ENCODE peak calls at places on chromosome 22, in six cellular contexts. J is SK-N-SH, M is A549, B is Panc1, N is HCT116, X is GM12878. W is an unnamed sample.
A peak's percentile ranks its signal among the peaks of the same experiment; 100 is the strongest.

GRCh38 chr22:31790240-31790639 is 36.4 kb downstream of the DEPDC5 start:
- DNase-seq in J (no peak), M (no peak), B (no peak), N (no peak), X (no peak), W (no peak)

GRCh38 chr22:49958961-49959781 is 1.4 kb upstream of the PIM3 start:
- DNase-seq in J (no peak), M (no peak), B (no peak), N (no peak), X (no peak), W (peak; percentile 85)

GRCh38 chr22:30089655-30089974 is 9.4 kb downstream of the HORMAD2 start:
- DNase-seq in J (no peak), M (no peak), B (no peak), N (no peak), X (no peak), W (no peak)

GRCh38 chr22:39554170-39554569 is 16.4 kb upstream of the CACNA1I start:
- DNase-seq in J (no peak), M (no peak), B (no peak), N (no peak), X (no peak), W (no peak)

GRCh38 chr22:49232319-49233067 is 595.2 kb downstream of the BRD1 start:
- DNase-seq in J (no peak), M (no peak), B (no peak), N (no peak), X (no peak), W (no peak)

GRCh38 chr22:29330291-29330690 is 14.8 kb upstream of the RASL10A start:
- DNase-seq in J (no peak), M (no peak), B (no peak), N (no peak), X (no peak), W (no peak)

GRCh38 chr22:35921777-35922176 is 106.8 kb downstream of the RBFOX2 start:
- DNase-seq in J (peak; percentile 49), M (peak; percentile 83), B (peak; percentile 77), N (peak; percentile 76), X (peak; percentile 13), W (peak; percentile 75)

GRCh38 chr22:35727436-35727835 is 9.8 kb downstream of the APOL5 start:
- DNase-seq in J (no peak), M (no peak), B (no peak), N (no peak), X (no peak), W (no peak)

GRCh38 chr22:40056163-40056958 is 61.6 kb downstream of the FAM83F start:
- DNase-seq in J (no peak), M (no peak), B (no peak), N (no peak), X (no peak), W (no peak)

GRCh38 chr22:36337365-36338130 is 50.2 kb downstream of the MYH9 start:
- DNase-seq in J (no peak), M (no peak), B (no peak), N (no peak), X (no peak), W (no peak)

GRCh38 chr22:32607086-32607485 is 132.5 kb downstream of the FBXO7 start:
- DNase-seq in J (no peak), M (no peak), B (no peak), N (no peak), X (no peak), W (no peak)

GRCh38 chr22:31836010-31836409 is 82.2 kb downstream of the DEPDC5 start:
- DNase-seq in J (no peak), M (no peak), B (no peak), N (no peak), X (no peak), W (no peak)

GRCh38 chr22:41117127-41117965 is 25.0 kb downstream of the EP300 start:
- DNase-seq in J (no peak), M (no peak), B (no peak), N (no peak), X (no peak), W (no peak)

GRCh38 chr22:29203883-29204282 is 1.8 kb upstream of the EMID1 start:
- DNase-seq in J (no peak), M (no peak), B (no peak), N (no peak), X (no peak), W (no peak)

GRCh38 chr22:44570476-44571445 is 72.7 kb upstream of the RTL6 start:
- DNase-seq in J (no peak), M (no peak), B (no peak), N (no peak), X (no peak), W (no peak)

GRCh38 chr22:50270302-50271010 is at the start of gene MAPK11:
- DNase-seq in J (peak; percentile 85), M (peak; percentile 66), B (no peak), N (no peak), X (no peak), W (peak; percentile 47)

GRCh38 chr22:28718044-28718443 is 23.6 kb downstream of the CHEK2 start:
- DNase-seq in J (no peak), M (no peak), B (no peak), N (no peak), X (no peak), W (no peak)

GRCh38 chr22:16603448-16603768 is 10.8 kb upstream of the CCT8L2 start:
- DNase-seq in J (no peak), M (no peak), B (no peak), N (no peak), X (no peak), W (no peak)

GRCh38 chr22:16601437-16602223 is 9.0 kb upstream of the CCT8L2 start:
- DNase-seq in J (no peak), M (no peak), B (no peak), N (no peak), X (no peak), W (no peak)
- H3K4me3 ChIP-seq in J (no peak overlapping the region), M (peak overlapping the region; percentile 13), B (no peak overlapping the region), N (no peak overlapping the region), X (no peak overlapping the region), W (no peak overlapping the region)

GRCh38 chr22:47597041-47597440 is 834.6 kb downstream of the TBC1D22A start:
- DNase-seq in J (no peak), M (no peak), B (no peak), N (no peak), X (no peak), W (no peak)

GRCh38 chr22:47593911-47594311 is 831.5 kb downstream of the TBC1D22A start:
- DNase-seq in J (no peak), M (no peak), B (no peak), N (no peak), X (no peak), W (no peak)

GRCh38 chr22:47593291-47593690 is 830.8 kb downstream of the TBC1D22A start:
- DNase-seq in J (no peak), M (no peak), B (no peak), N (no peak), X (no peak), W (no peak)

GRCh38 chr22:47596176-47596690 is 833.8 kb downstream of the TBC1D22A start:
- DNase-seq in J (no peak), M (no peak), B (no peak), N (no peak), X (no peak), W (no peak)

DNA sequence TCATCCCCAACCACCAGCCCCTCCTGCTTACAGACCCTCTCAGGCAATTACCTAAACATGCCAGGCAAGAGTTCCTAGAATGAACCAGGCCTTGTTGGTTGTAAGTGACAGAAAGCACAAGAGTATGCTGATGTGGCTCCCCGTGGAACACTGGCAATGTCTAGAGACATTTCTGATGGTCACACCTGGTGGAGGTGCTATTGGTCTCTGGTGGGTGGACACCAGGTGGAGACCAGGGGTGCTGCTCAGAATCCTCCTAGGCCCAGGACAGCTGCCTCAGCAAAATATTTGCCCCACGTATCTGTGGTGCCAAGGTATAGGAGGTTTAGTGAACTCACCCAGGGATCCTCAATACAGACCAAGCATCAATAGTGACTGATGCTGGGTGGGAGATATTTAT is 832.7 kb downstream of the TBC1D22A start:
- DNase-seq in J (no peak), M (no peak), B (no peak), N (no peak), X (no peak), W (no peak)
- TF ChIP-seq REST in J (no peak), M (no peak), B (no peak), N (no peak), X (no peak), W (no peak)

GRCh38 chr22:43289976-43290663 is 53.1 kb downstream of the SCUBE1 start:
- DNase-seq in J (peak; percentile 54), M (no peak), B (no peak), N (no peak), X (no peak), W (no peak)
- H3K4me3 ChIP-seq in J (no peak overlapping the region), M (no peak overlapping the region), B (no peak overlapping the region), N (no peak overlapping the region), X (no peak overlapping the region), W (no peak overlapping the region)

GRCh38 chr22:37610480-37611148 is 2.0 kb downstream of the GGA1 start:
- DNase-seq in J (no peak), M (no peak), B (no peak), N (no peak), X (no peak), W (no peak)

GRCh38 chr22:37611202-37611601 is 2.6 kb downstream of the GGA1 start:
- DNase-seq in J (no peak), M (no peak), B (no peak), N (no peak), X (no peak), W (no peak)

GRCh38 chr22:37607912-37608476 is 640 bp upstream of the GGA1 start:
- DNase-seq in J (peak; percentile 67), M (no peak), B (no peak), N (no peak), X (peak; percentile 94), W (no peak)

GRCh38 chr22:37608477-37609239 is at the start of gene GGA1:
- DNase-seq in J (peak; percentile 97), M (peak; percentile 96), B (peak; percentile 84), N (peak; percentile 96), X (no peak), W (peak; percentile 94)

GRCh38 chr22:37609240-37610152 is 862 bp downstream of the GGA1 start:
- DNase-seq in J (peak; percentile 71), M (no peak), B (no peak), N (no peak), X (no peak), W (no peak)
- TF ChIP-seq REST in J (no peak), M (no peak), B (no peak), N (no peak), X (no peak), W (no peak)

DNA sequence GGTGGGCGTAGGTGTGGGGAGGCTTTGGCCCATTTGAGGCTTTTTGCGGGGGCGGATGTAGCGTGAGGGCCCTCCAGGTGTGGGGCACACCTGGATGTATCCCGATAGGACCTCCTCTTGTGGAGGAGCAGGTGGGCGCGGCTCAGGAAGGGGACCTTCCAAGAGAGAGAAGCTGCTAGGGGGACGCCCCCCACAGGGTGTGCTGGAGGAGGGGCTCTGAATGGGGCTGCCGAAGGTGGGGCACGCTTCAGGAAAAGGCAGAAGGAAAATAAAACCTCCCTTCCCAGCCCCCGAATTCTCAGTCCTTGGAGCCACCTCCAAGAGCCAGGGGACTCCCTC is 621 bp downstream of the SGSM1 start:
- DNase-seq in J (no peak), M (no peak), B (no peak), N (no peak), X (no peak), W (no peak)
- H3K4me3 ChIP-seq in J (peak overlapping the region; percentile 74), M (peak overlapping the region; percentile 54), B (peak overlapping the region; percentile 52), N (peak overlapping the region; percentile 87), X (no peak overlapping the region), W (no peak overlapping the region)